ENCODE peak calls at places on chromosome 2, in eight cellular contexts. N, Q, D, Y, S, J, M and B are unnamed samples.

GRCh38 chr2:234488913-234489451 is 7.9 kb downstream of the ARL4C start:
- DNase-seq in Y (no peak), M (peak), S (peak), N (no peak), J (no peak), D (no peak), Q (no peak), B (no peak)

GRCh38 chr2:61769093-61769675 is 84.7 kb downstream of the FAM161A start:
- DNase-seq in Y (no peak), J (no peak), S (no peak), N (no peak), Q (no peak), M (no peak), D (no peak), B (no peak)

GRCh38 chr2:69054431-69054830 is 41.5 kb downstream of the ANTXR1 start:
- DNase-seq in Q (no peak), Y (no peak), D (no peak), S (no peak), J (peak), M (no peak), N (no peak), B (no peak)

GRCh38 chr2:191650896-191651773 is 26.8 kb upstream of the NABP1 start:
- DNase-seq in M (no peak), N (no peak), J (peak), Y (no peak), Q (no peak), S (no peak), D (no peak), B (no peak)

GRCh38 chr2:38709515-38710194 is 41.5 kb downstream of the SRSF7 start:
- DNase-seq in M (no peak), Y (no peak), N (no peak), J (no peak), Q (no peak), S (no peak), D (no peak), B (no peak)

GRCh38 chr2:96503637-96504243 is 1.4 kb downstream of the NEURL3 start:
- DNase-seq in S (peak), N (no peak), Y (no peak), J (no peak), M (peak), Q (no peak), D (no peak), B (no peak)

GRCh38 chr2:56505885-56506284 is 322.1 kb downstream of the CCDC85A start:
- DNase-seq in S (no peak), M (no peak), J (no peak), Q (no peak), D (no peak), N (no peak), Y (peak), B (no peak)

GRCh38 chr2:62343206-62343605 is 147.3 kb downstream of the B3GNT2 start:
- DNase-seq in J (no peak), D (no peak), Q (no peak), N (no peak), S (no peak), Y (peak), M (no peak), B (no peak)

GRCh38 chr2:166375736-166376487 is at the start of gene SCN9A:
- DNase-seq in N (peak), D (peak), Y (peak), S (peak), J (no peak), M (peak), Q (peak), B (peak)

GRCh38 chr2:129754831-129755230 is 224.6 kb upstream of the RAB6C start:
- DNase-seq in Y (no peak), M (no peak), J (no peak), D (no peak), N (no peak), Q (no peak), S (peak), B (no peak)

GRCh38 chr2:120552800-120553471 is 182.7 kb upstream of the GLI2 start:
- DNase-seq in D (peak), J (no peak), S (peak), M (peak), N (peak), Q (peak), Y (peak), B (peak)

GRCh38 chr2:127663566-127664064 is 11.7 kb downstream of the LIMS2 start:
- DNase-seq in N (no peak), D (no peak), Q (no peak), J (no peak), S (peak), Y (no peak), M (peak), B (no peak)

GRCh38 chr2:119378566-119378965 is 11.8 kb downstream of the DBI start:
- DNase-seq in D (no peak), S (no peak), N (no peak), Q (no peak), Y (no peak), J (no peak), M (no peak), B (no peak)

GRCh38 chr2:30410217-30410616 is 36.8 kb upstream of the LCLAT1 start:
- DNase-seq in N (no peak), S (no peak), M (no peak), Q (no peak), Y (no peak), J (no peak), D (peak), B (no peak)

GRCh38 chr2:36912692-36913091 is 53.6 kb downstream of the STRN start:
- DNase-seq in N (no peak), J (no peak), Y (no peak), Q (no peak), M (no peak), D (no peak), S (no peak), B (no peak)

GRCh38 chr2:8324164-8324848 is 357.6 kb upstream of the ID2 start:
- DNase-seq in M (no peak), J (no peak), D (no peak), Y (no peak), S (no peak), Q (no peak), N (no peak), B (no peak)

GRCh38 chr2:218418717-218419458 is at the start of gene VIL1:
- DNase-seq in M (no peak), Y (no peak), D (no peak), S (no peak), Q (no peak), N (no peak), J (no peak), B (no peak)

GRCh38 chr2:109322111-109322510 is 193.1 kb downstream of the SH3RF3 start:
- DNase-seq in J (no peak), M (peak), D (no peak), N (peak), Q (peak), S (no peak), Y (no peak), B (peak)

GRCh38 chr2:120734930-120735611 is 597 bp upstream of the GLI2 start:
- DNase-seq in S (peak), Y (no peak), Q (peak), N (no peak), J (no peak), D (no peak), M (peak), B (no peak)

GRCh38 chr2:8149985-8150547 is 531.8 kb upstream of the ID2 start:
- DNase-seq in Q (no peak), J (no peak), Y (no peak), D (no peak), S (no peak), N (no peak), M (no peak), B (no peak)

GRCh38 chr2:132037527-132038178 is 124.1 kb downstream of the ANKRD30BL start:
- DNase-seq in J (no peak), M (no peak), D (no peak), N (peak), S (peak), Q (peak), Y (no peak), B (no peak)

GRCh38 chr2:12498286-12498685 is 218.4 kb upstream of the TRIB2 start:
- DNase-seq in N (no peak), J (no peak), M (no peak), Q (no peak), S (no peak), D (no peak), Y (no peak), B (no peak)

GRCh38 chr2:181828122-181828705 is 63.3 kb upstream of the ITPRID2 start:
- DNase-seq in Q (no peak), Y (no peak), S (no peak), D (no peak), M (no peak), J (no peak), N (no peak), B (no peak)

GRCh38 chr2:7878786-7879515 is 802.9 kb upstream of the ID2 start:
- DNase-seq in D (no peak), Y (no peak), Q (no peak), S (no peak), M (no peak), J (no peak), N (no peak), B (no peak)

GRCh38 chr2:199485732-199486335 is 28.1 kb upstream of the SATB2 start:
- DNase-seq in N (peak), M (no peak), Q (peak), J (no peak), Y (peak), D (peak), S (no peak), B (peak)

GRCh38 chr2:196808281-196808680 is 874 bp downstream of the C2orf66 start:
- DNase-seq in M (no peak), N (no peak), Q (no peak), D (peak), J (no peak), Y (peak), S (no peak), B (no peak)

GRCh38 chr2:33633295-33633694 is 34.2 kb upstream of the FAM98A start:
- DNase-seq in Q (no peak), J (no peak), D (no peak), Y (no peak), M (no peak), S (no peak), N (no peak), B (no peak)

GRCh38 chr2:55965276-55965675 is 41.7 kb upstream of the EFEMP1 start:
- DNase-seq in Q (no peak), S (no peak), Y (no peak), J (no peak), M (no peak), D (no peak), N (no peak), B (no peak)

GRCh38 chr2:2939078-2939795 is 438.4 kb downstream of the EIPR1 start:
- DNase-seq in J (no peak), Y (no peak), N (no peak), Q (no peak), M (no peak), S (no peak), D (no peak), B (no peak)

GRCh38 chr2:121132054-121132453 is 152.9 kb downstream of the TFCP2L1 start:
- DNase-seq in N (no peak), Y (no peak), Q (no peak), S (no peak), J (no peak), M (no peak), D (no peak), B (no peak)

GRCh38 chr2:173134703-173135102 is 59.1 kb downstream of the MAP3K20 start:
- DNase-seq in Q (no peak), J (no peak), N (no peak), D (no peak), M (no peak), Y (peak), S (no peak), B (no peak)

GRCh38 chr2:201759567-201759966 is 21.2 kb downstream of the ALS2 start:
- DNase-seq in Y (no peak), S (no peak), N (no peak), J (no peak), M (no peak), D (no peak), Q (no peak), B (no peak)

GRCh38 chr2:50879457-50879856 is 152.5 kb downstream of the NRXN1 start:
- DNase-seq in N (no peak), Y (no peak), J (no peak), M (no peak), S (no peak), D (no peak), Q (no peak), B (no peak)

GRCh38 chr2:129756276-129756675 is 223.2 kb upstream of the RAB6C start:
- DNase-seq in M (no peak), Y (no peak), S (peak), D (no peak), J (no peak), N (no peak), Q (no peak), B (no peak)

GRCh38 chr2:235981629-235982028 is 186.6 kb downstream of the GBX2 start:
- DNase-seq in Q (no peak), J (no peak), Y (no peak), D (no peak), S (peak), N (no peak), M (peak), B (no peak)

GRCh38 chr2:48070415-48070814 is 164.1 kb upstream of the FBXO11 start:
- DNase-seq in Y (no peak), N (no peak), D (no peak), S (no peak), M (no peak), Q (no peak), J (no peak), B (no peak)

GRCh38 chr2:3787768-3788167 is 84.4 kb downstream of the DCDC2C start:
- DNase-seq in D (no peak), Q (no peak), S (no peak), M (no peak), N (no peak), J (no peak), Y (no peak), B (no peak)

GRCh38 chr2:231781798-231782726 is 980 bp upstream of the PDE6D start:
- DNase-seq in M (no peak), N (no peak), D (peak), J (no peak), Q (no peak), S (no peak), Y (peak), B (peak)

GRCh38 chr2:231780123-231780908 is 766 bp downstream of the PDE6D start:
- DNase-seq in M (peak), D (no peak), J (no peak), Y (peak), N (no peak), Q (no peak), S (peak), B (no peak)

GRCh38 chr2:231785822-231786176 is 446 bp upstream of the COPS7B start:
- DNase-seq in N (no peak), J (no peak), S (no peak), Q (no peak), D (no peak), M (no peak), Y (peak), B (no peak)

GRCh38 chr2:231785413-231785812 is 832 bp upstream of the COPS7B start:
- DNase-seq in Y (no peak), N (no peak), Q (no peak), D (no peak), S (no peak), J (no peak), M (no peak), B (no peak)

DNA sequence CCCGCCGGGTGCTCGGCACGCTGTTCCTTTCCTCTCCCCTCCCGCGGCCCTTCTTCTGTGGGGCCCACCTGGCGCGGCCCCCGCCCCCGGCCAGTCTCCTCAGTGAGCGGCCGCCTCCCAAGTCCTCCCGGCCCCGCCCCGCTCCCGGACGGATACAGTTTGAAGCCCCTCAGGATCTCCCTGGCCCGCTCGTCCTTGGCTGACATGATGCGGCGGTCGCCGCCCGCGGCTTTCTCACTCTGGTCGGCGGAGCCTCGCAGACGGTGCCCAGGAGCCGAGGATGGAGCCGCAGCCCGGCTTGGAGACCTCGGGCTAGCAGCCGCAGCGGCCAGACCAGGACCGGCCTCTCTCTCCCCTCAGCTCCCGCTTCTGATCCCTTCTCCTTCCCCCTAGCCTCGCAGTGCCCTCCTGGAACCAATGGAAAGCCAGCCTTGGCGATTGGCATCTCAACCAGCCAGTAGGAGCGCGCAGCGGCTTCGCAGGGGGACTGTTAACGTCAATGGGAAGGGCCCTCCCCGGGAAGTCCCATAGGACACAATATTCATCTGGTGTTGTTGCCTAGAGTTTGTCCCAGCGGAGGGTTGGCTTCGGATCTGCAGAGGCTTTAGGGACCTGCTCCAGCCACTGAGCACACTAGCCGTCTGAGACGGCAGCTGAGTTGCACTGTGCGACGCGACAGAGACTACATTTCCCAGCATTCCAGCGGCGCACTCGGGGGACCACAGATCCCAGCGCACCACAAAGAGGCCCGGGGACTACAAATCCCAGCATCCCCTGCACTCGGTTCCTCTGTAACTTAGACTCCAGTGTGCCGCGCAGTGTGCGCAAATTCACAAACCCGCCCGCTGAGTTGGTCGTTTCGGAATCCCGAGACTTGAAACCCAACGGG is at the start of gene PDE6D:
- DNase-seq in Q (peak), D (peak), Y (peak), J (peak), M (peak), N (peak), S (peak), B (peak)
- TF ChIP-seq POLR2A in Q (peak), D (peak), Y (peak), J (peak), M (peak), N (peak), S (peak), B (peak)

DNA sequence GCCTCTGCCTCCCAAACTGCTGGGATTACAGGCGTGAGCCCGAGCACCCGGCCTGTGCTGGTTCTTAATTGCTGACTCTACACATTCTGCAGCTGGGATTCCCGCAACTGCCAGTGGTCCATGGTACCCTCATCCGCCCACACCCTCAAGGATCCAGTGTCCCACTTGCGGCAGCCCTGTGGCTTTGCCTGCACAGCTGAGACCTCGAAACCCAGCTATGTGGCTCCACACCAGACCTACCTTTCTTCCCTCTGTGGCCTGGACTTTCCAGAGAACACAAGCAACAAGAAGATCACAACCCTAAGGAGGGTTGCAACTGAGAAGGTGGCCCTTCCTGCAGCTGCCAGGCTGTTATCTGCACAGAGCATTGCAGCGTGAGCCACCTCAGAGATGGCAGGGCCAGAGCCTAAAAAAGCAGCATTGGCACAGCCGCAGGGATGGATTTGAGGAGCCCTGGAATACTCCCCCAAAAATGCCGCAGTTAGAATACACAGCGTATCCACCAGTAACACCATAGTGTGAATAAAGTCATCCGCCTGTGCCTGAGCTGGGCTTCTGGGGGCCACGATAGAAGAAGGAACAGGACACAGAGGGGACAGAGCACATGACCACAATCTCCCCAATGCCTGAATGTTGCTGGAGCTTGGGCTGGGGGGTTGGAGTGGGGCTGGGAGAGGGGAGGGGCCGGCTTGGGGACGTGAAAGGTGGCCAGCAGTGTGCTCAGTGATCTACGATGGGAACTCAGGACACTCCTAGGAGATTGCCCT is 1.9 kb downstream of the GPR55 start:
- DNase-seq in Q (no peak), N (no peak), M (peak), Y (no peak), J (no peak), D (no peak), S (peak), B (no peak)
- TF ChIP-seq POLR2A in Q (no peak), N (no peak), M (no peak), Y (no peak), J (no peak), D (no peak), S (no peak), B (no peak)

DNA sequence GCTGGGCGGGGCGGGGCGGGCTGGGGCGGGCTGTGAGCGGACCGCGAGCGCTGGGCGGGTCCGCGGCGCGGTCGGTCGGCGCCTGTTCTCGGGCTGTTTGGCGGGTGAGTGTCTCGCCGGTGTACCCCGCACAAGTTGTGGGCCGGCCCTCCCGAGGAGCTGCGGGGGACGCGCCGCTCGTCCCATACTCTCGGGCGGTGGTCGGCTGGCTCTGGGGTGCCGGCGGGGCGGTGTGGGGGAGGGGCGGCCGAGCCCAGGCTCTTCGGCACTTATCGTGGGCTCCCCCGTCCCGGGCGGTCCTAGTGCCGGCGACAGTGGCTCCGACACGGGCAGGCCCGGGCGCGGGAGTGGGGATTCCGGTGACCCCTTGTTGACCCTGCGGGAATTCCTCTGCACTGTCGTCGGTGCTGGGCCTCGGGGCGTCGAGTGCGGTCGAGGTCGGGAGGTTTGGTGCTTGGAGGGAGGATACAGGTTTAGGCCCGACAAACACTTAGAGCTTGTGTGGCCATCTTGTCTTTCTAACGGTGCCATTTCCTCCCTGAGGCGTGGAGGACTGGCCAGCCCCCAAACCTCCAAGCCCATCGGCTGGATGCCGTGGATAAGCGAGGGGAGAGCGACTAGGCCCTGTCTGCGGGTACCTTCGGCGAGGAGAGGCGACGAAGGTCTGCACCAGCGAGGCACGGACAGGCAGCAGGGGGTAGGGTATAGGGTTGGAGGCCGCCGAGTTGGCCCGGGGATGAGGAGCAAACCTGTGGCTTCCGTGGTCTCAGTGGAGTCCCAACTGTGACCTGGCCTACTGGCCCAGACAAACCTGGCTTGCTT is at the start of gene SEPTIN2:
- DNase-seq in J (no peak), D (peak), S (peak), M (peak), Q (peak), N (peak), Y (no peak), B (peak)
- TF ChIP-seq POLR2A in J (peak), D (peak), S (no peak), M (peak), Q (peak), N (peak), Y (peak), B (peak)

GRCh38 chr2:54555318-54555837 is 99.3 kb downstream of the SPTBN1 start:
- DNase-seq in J (no peak), N (no peak), D (no peak), Q (no peak), M (no peak), S (no peak), Y (no peak), B (no peak)
- TF ChIP-seq POLR2A in J (no peak), N (no peak), D (no peak), Q (no peak), M (no peak), S (no peak), Y (no peak), B (no peak)